ENCODE peak calls at places on chromosomes 7 and 10, in five cellular contexts. J is GM13977, V is endodermal cell, M is lung, Q is activated B cell treated with CpG ODN at 0.5 μM for 24 hours. T is an unnamed sample.

GRCh38 chr7:28658392-28658791 is 246.1 kb downstream of the CREB5 start:
- DNase-seq in J (no peak), V (no peak), M (no peak), Q (no peak), T (no peak)

GRCh38 chr10:66934711-66935110 is 8.9 kb downstream of the LRRTM3 start:
- DNase-seq in J (no peak), V (no peak), M (no peak), Q (no peak), T (no peak)

GRCh38 chr7:132161976-132162375 is 414.3 kb downstream of the PLXNA4 start:
- DNase-seq in J (no peak), V (no peak), M (no peak), Q (no peak), T (no peak)

GRCh38 chr7:97012293-97013005 is 7.1 kb downstream of the DLX6 start:
- DNase-seq in J (no peak), V (peak), M (no peak), Q (no peak), T (no peak)

GRCh38 chr7:103690576-103690975 is 244.6 kb upstream of the SLC26A5 start:
- DNase-seq in J (no peak), V (no peak), M (no peak), Q (no peak), T (no peak)

GRCh38 chr7:83850941-83851340 is 202.0 kb upstream of the SEMA3E start:
- DNase-seq in J (no peak), V (no peak), M (no peak), Q (no peak), T (no peak)

GRCh38 chr10:102344067-102344466 is 51.4 kb upstream of the NFKB2 start:
- DNase-seq in J (no peak), V (no peak), M (no peak), Q (no peak), T (no peak)

GRCh38 chr10:84291389-84291788 is 37.0 kb upstream of the CCSER2 start:
- DNase-seq in J (no peak), V (peak), M (no peak), Q (no peak), T (no peak)

GRCh38 chr7:98848918-98849317 is 20.9 kb downstream of the TMEM130 start:
- DNase-seq in J (no peak), V (no peak), M (no peak), Q (no peak), T (no peak)

GRCh38 chr10:98534046-98534445 is 87.3 kb upstream of the HPS1 start:
- DNase-seq in J (no peak), V (no peak), M (no peak), Q (no peak), T (no peak)

GRCh38 chr10:98539578-98539977 is 92.8 kb upstream of the HPS1 start:
- DNase-seq in J (no peak), V (no peak), M (no peak), Q (no peak), T (no peak)

GRCh38 chr10:98536551-98536950 is 89.8 kb upstream of the HPS1 start:
- DNase-seq in J (no peak), V (no peak), M (no peak), Q (no peak), T (peak)
- TF ChIP-seq CTCF in J (no peak), V (peak), M (no peak), Q (no peak), T (no peak)

DNA sequence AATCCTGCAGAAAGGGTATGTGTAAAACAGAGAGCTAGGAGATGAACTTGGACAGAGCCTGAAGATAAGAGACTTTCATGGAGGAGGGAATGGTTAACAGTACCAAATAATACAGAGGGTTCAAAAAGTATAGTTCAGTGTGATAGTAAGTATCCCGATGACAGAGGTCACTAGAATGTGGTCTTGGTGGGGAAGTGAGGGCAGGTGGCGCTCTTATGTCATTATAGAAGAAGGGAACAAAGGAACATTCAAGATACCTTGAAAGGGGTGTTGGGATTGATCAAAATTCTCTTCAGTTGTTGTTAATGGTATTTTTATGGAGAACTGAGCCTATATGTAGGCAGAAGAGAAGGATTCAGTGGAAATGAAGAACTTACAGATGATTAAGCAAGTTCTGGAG is 312.5 kb downstream of the SUGCT start:
- DNase-seq in J (no peak), V (peak), M (no peak), Q (no peak), T (no peak)
- TF ChIP-seq CTCF in J (peak), V (peak), M (no peak), Q (no peak), T (no peak)

DNA sequence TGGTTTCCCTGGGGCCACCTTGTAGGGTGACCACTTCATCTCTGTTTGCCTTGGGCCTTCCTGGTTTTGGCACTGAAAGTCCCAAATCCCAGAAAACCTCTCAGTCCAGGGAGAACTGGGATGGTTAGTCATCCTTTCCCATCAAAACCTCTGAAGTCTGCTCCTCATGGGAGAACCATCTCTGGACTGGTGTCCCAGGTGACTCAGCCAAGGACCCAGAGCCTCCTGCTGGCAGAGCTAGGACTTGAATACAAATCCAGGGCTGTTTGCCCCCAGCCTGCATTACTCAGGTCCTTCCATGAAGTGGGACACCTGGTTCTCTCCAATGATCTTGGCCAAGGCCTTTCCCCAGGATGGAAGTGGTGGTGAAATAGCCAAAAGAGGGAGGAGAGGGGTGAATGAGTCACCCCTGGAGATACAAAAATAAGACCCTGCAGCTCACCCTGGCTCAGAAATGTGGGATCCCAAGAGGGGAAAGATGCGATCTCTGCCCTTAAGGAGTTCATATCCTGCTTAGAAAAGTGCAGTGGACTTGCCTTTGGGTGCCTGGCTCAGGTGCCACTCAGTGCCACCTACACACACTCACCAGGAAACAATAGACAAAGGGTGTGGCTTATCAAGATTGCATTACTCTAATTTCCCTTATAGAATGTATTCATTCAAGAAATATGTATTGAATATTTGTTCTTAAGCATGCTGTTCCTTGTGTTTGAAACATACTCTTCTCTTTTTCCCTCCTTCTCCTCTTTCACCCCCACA is 22.0 kb downstream of the ADRA2A start:
- DNase-seq in J (no peak), V (no peak), M (no peak), Q (no peak), T (no peak)
- TF ChIP-seq CTCF in J (peak), V (peak), M (no peak), Q (no peak), T (no peak)

GRCh38 chr7:151017953-151018420 is 6.3 kb downstream of the ATG9B start:
- DNase-seq in J (peak), V (peak), M (peak), Q (peak), T (peak)

GRCh38 chr7:151017370-151017952 is 6.8 kb downstream of the ATG9B start:
- DNase-seq in J (no peak), V (peak), M (no peak), Q (no peak), T (no peak)

GRCh38 chr7:151016942-151017341 is 7.4 kb downstream of the ATG9B start:
- DNase-seq in J (no peak), V (peak), M (no peak), Q (no peak), T (no peak)

GRCh38 chr7:151019130-151019447 is 5.2 kb downstream of the ATG9B start:
- DNase-seq in J (no peak), V (no peak), M (no peak), Q (no peak), T (no peak)

DNA sequence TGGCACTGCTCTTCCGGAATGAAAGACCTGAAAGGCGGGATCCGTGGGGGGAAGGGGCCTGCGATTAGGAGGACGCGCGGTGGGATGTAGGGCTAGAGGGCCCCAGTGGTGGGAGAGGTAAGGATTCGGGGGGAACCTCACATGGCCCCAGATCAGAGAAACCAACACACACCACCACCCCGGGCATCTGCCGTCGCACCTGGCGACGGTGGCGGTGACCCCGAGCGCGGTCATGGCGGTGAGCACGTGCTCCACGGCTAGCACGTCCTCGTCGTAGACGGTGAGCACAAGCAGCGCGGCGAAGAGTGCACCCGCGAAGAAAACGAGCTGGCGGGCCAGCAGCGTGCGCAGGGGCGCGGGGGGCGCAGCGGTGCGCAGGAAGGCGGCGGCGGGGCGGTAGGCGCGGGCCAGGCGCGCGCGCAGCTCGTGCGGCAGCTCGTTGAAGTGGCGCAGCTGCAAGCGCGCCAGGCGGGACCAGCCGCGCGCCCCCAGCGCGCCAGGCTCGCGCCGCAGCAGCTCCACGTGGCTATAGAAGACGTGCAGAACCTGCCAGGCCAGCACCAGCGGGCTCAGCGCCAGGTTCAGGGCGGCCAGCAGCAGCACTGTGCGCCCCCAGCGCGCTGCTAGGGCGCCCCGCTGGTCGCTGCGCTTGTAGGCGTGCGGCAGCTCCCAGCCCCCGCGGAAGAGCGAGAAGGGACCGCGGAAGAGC is 5.7 kb downstream of the ATG9B start:
- DNase-seq in J (no peak), V (peak), M (no peak), Q (peak), T (no peak)
- TF ChIP-seq CTCF in J (no peak), V (no peak), M (no peak), Q (peak), T (peak)

DNA sequence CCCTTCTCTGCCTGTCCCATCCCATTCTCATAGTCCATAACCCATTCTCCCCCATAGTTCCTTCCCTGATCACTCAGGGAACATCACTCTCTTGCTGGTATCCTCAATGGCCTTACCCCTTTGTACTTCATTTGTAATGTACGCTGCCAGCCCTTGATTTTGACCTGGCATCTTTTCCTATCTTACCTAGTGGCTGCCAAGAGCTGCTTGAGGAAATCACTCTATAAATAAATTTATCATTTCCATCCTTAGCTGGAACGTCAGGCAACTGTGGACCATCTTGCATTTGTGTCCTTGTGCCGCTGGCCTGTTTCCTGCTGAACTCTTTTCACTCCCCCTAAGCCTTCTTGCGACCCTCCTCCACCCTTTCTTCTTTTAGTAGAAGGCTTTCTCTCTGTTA is 14.0 kb downstream of the CDK14 start:
- DNase-seq in J (no peak), V (no peak), M (no peak), Q (no peak), T (no peak)
- TF ChIP-seq CTCF in J (no peak), V (no peak), M (no peak), Q (no peak), T (no peak)

GRCh38 chr7:142153400-142153799 is 41.9 kb downstream of the MGAM2 start:
- DNase-seq in J (no peak), V (peak), M (no peak), Q (no peak), T (no peak)
- TF ChIP-seq CTCF in J (no peak), V (peak), M (no peak), Q (no peak), T (no peak)

GRCh38 chr7:148708026-148708685 is 9.5 kb downstream of the CUL1 start:
- DNase-seq in J (no peak), V (no peak), M (no peak), Q (no peak), T (no peak)
- TF ChIP-seq CTCF in J (no peak), V (no peak), M (no peak), Q (no peak), T (no peak)

T was measured in prostate gland.